ENCODE peak calls at places on chromosomes 13 and 19, in seven cellular contexts. E is NCI-H345, F is MCF 10A, U is germinal center, A is left lung, I is mammary epithelial cell, O is C1 segment of cervical spinal cord. X is an unnamed sample.

GRCh38 chr13:51192348-51192747 is 29.9 kb upstream of the FAM124A start:
- DNase-seq in O (no peak), A (no peak), F (no peak), E (no peak), I (no peak), U (no peak), X (no peak)

GRCh38 chr13:67119481-67119883 is 110.7 kb downstream of the PCDH9 start:
- DNase-seq in U (no peak), O (no peak), A (no peak), E (no peak), I (peak), F (peak), X (no peak)

GRCh38 chr13:106047859-106048258 is 487.6 kb downstream of the EFNB2 start:
- DNase-seq in A (no peak), I (peak), E (no peak), O (no peak), U (no peak), F (no peak), X (no peak)

GRCh38 chr19:17391371-17392151 is 2.4 kb downstream of the CCDC194 start:
- DNase-seq in I (no peak), U (peak), E (no peak), F (no peak), O (no peak), A (no peak), X (no peak)

GRCh38 chr19:42191855-42192254 is 25.6 kb downstream of the DEDD2 start:
- DNase-seq in O (no peak), I (peak), F (peak), E (peak), U (no peak), A (no peak), X (no peak)

GRCh38 chr13:110875243-110875642 is 39.6 kb downstream of the ANKRD10 start:
- DNase-seq in A (no peak), I (no peak), O (no peak), F (no peak), E (no peak), U (no peak), X (no peak)

GRCh38 chr13:47499358-47500150 is 501.5 kb downstream of the SUCLA2 start:
- DNase-seq in I (peak), A (no peak), U (no peak), F (peak), O (no peak), E (peak), X (no peak)

GRCh38 chr19:48090281-48090802 is 20.3 kb downstream of the PLA2G4C start:
- DNase-seq in I (no peak), F (no peak), E (no peak), O (no peak), A (no peak), U (no peak), X (no peak)

GRCh38 chr19:5973376-5973775 is 4.6 kb downstream of the RANBP3 start:
- DNase-seq in U (no peak), E (no peak), F (no peak), I (no peak), A (no peak), O (no peak), X (no peak)

GRCh38 chr13:47908200-47908902 is 92.7 kb downstream of the SUCLA2 start:
- DNase-seq in U (no peak), F (peak), E (no peak), I (peak), O (no peak), A (no peak), X (peak)

GRCh38 chr13:51539887-51540286 is 44.4 kb upstream of the WDFY2 start:
- DNase-seq in U (no peak), A (no peak), E (no peak), I (no peak), O (no peak), F (no peak), X (no peak)

GRCh38 chr19:44611812-44612295 is 1.5 kb upstream of the IGSF23 start:
- DNase-seq in U (no peak), I (no peak), F (no peak), A (no peak), E (no peak), O (no peak), X (no peak)

X was measured in dorsolateral prefrontal cortex.